ENCODE peak calls at places on chromosome 19, in ten cellular contexts. One of them, this sample, is unnamed.
A peak's percentile ranks its signal among the peaks of the same experiment; 100 is the strongest.

GRCh38 chr19:15551183-15552004 is 43.1 kb downstream of the CYP4F22 start:
- DNase-seq in PC-9: peak; percentile 76
- DNase-seq in endodermal cell: peak; percentile 97
- DNase-seq in Caco-2: peak; percentile 44
- DNase-seq in pancreas: peak; percentile 12
- DNase-seq in body of pancreas: peak; percentile 27
- DNase-seq in lung: no peak
- DNase-seq in tibial artery: no peak
- DNase-seq in DND-41: peak; percentile 34
- DNase-seq in K562: peak; percentile 92
- DNase-seq in this sample: no peak

GRCh38 chr19:55670280-55671053 is 4.6 kb upstream of the EPN1 start:
- DNase-seq in PC-9: peak; percentile 66
- DNase-seq in endodermal cell: peak; percentile 75
- DNase-seq in Caco-2: peak; percentile 68
- DNase-seq in pancreas: no peak
- DNase-seq in body of pancreas: no peak
- DNase-seq in lung: no peak
- DNase-seq in tibial artery: peak; percentile 68
- DNase-seq in DND-41: no peak
- DNase-seq in K562: peak; percentile 30
- DNase-seq in this sample: no peak

GRCh38 chr19:33241091-33241529 is 15.5 kb upstream of the SLC7A10 start:
- DNase-seq in PC-9: no peak
- DNase-seq in endodermal cell: no peak
- DNase-seq in Caco-2: no peak
- DNase-seq in pancreas: no peak
- DNase-seq in body of pancreas: no peak
- DNase-seq in lung: no peak
- DNase-seq in tibial artery: no peak
- DNase-seq in DND-41: no peak
- DNase-seq in K562: no peak
- DNase-seq in this sample: no peak

GRCh38 chr19:23403581-23404324 is 8.5 kb upstream of the ZNF91 start:
- DNase-seq in PC-9: peak; percentile 46
- DNase-seq in endodermal cell: peak; percentile 66
- DNase-seq in Caco-2: peak; percentile 77
- DNase-seq in pancreas: peak; percentile 64
- DNase-seq in body of pancreas: peak; percentile 57
- DNase-seq in lung: no peak
- DNase-seq in tibial artery: no peak
- DNase-seq in DND-41: no peak
- DNase-seq in K562: no peak
- DNase-seq in this sample: no peak

GRCh38 chr19:44777715-44778347 is at the start of gene CBLC:
- DNase-seq in PC-9: peak; percentile 94
- DNase-seq in endodermal cell: peak; percentile 98
- DNase-seq in Caco-2: peak; percentile 98
- DNase-seq in pancreas: peak; percentile 92
- DNase-seq in body of pancreas: peak; percentile 87
- DNase-seq in lung: peak; percentile 67
- DNase-seq in tibial artery: no peak
- DNase-seq in DND-41: no peak
- DNase-seq in K562: peak; percentile 87
- DNase-seq in this sample: no peak

GRCh38 chr19:17296278-17296677 is 6.9 kb downstream of the ABHD8 start:
- DNase-seq in PC-9: peak; percentile 86
- DNase-seq in endodermal cell: no peak
- DNase-seq in Caco-2: no peak
- DNase-seq in pancreas: no peak
- DNase-seq in body of pancreas: no peak
- DNase-seq in lung: no peak
- DNase-seq in tibial artery: no peak
- DNase-seq in DND-41: no peak
- DNase-seq in K562: no peak
- DNase-seq in this sample: no peak

GRCh38 chr19:54203151-54203611 is 2.5 kb downstream of the RPS9 start:
- DNase-seq in PC-9: no peak
- DNase-seq in endodermal cell: no peak
- DNase-seq in Caco-2: no peak
- DNase-seq in pancreas: peak; percentile 71
- DNase-seq in body of pancreas: peak; percentile 64
- DNase-seq in lung: no peak
- DNase-seq in tibial artery: no peak
- DNase-seq in DND-41: no peak
- DNase-seq in K562: no peak
- DNase-seq in this sample: no peak

GRCh38 chr19:45008554-45008953 is 7.3 kb downstream of the RELB start:
- DNase-seq in PC-9: no peak
- DNase-seq in endodermal cell: peak; percentile 61
- DNase-seq in Caco-2: peak; percentile 83
- DNase-seq in pancreas: no peak
- DNase-seq in body of pancreas: no peak
- DNase-seq in lung: no peak
- DNase-seq in tibial artery: no peak
- DNase-seq in DND-41: no peak
- DNase-seq in K562: no peak
- DNase-seq in this sample: no peak

GRCh38 chr19:15398501-15399233 is 19.1 kb upstream of the AKAP8 start:
- DNase-seq in PC-9: no peak
- DNase-seq in endodermal cell: peak; percentile 29
- DNase-seq in Caco-2: no peak
- DNase-seq in pancreas: no peak
- DNase-seq in body of pancreas: no peak
- DNase-seq in lung: no peak
- DNase-seq in tibial artery: peak; percentile 62
- DNase-seq in DND-41: no peak
- DNase-seq in K562: peak; percentile 35
- DNase-seq in this sample: no peak

GRCh38 chr19:7327802-7328201 is 20.9 kb upstream of the ARHGEF18 start:
- DNase-seq in PC-9: no peak
- DNase-seq in endodermal cell: no peak
- DNase-seq in Caco-2: no peak
- DNase-seq in pancreas: no peak
- DNase-seq in body of pancreas: no peak
- DNase-seq in lung: no peak
- DNase-seq in tibial artery: no peak
- DNase-seq in DND-41: no peak
- DNase-seq in K562: no peak
- DNase-seq in this sample: no peak

GRCh38 chr19:7331446-7331845 is 17.3 kb upstream of the ARHGEF18 start:
- DNase-seq in PC-9: no peak
- DNase-seq in endodermal cell: no peak
- DNase-seq in Caco-2: no peak
- DNase-seq in pancreas: no peak
- DNase-seq in body of pancreas: no peak
- DNase-seq in lung: no peak
- DNase-seq in tibial artery: no peak
- DNase-seq in DND-41: no peak
- DNase-seq in K562: no peak
- DNase-seq in this sample: no peak

GRCh38 chr19:7328647-7329046 is 20.1 kb upstream of the ARHGEF18 start:
- DNase-seq in PC-9: no peak
- DNase-seq in endodermal cell: no peak
- DNase-seq in Caco-2: no peak
- DNase-seq in pancreas: no peak
- DNase-seq in body of pancreas: no peak
- DNase-seq in lung: no peak
- DNase-seq in tibial artery: no peak
- DNase-seq in DND-41: no peak
- DNase-seq in K562: no peak
- DNase-seq in this sample: no peak

DNA sequence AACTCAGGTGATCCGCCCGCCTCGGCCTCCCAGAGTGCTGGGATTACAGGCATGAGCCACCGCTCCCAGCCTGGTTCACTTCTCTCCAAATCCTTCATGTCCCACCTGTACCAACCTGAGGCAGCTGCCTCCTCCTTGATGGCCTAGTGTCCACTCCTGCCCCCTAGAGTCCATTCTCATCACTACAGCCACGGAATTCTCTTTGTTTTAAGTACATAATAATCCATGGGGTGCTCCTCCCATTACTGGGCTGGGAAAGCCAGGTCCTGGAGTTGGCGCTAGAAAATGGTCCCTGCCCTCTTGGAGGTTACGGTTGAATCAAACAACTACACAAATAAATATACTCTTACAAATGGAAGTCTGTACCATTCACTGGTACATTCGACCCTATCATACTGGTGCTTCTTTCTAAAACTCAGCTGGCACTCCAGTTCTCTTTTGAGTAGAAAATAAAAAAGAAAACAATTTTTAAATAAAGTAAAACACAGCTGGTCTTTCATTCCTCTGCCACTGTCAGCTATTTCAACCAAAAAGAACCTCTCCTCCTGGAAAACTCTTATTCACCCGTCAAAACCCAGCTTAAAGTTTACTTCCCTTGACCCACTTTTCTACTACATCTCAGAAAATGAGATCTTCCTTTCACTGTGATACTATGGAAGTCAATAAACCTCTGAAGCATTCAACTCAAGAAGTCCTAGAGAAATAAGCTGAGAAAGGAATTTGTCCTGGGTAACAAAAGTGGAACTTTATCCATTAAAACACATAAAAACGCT is 22.4 kb upstream of the ARHGEF18 start:
- DNase-seq in PC-9: no peak
- DNase-seq in endodermal cell: peak; percentile 93
- DNase-seq in Caco-2: no peak
- DNase-seq in pancreas: no peak
- DNase-seq in body of pancreas: peak; percentile 47
- DNase-seq in lung: no peak
- DNase-seq in tibial artery: peak; percentile 32
- DNase-seq in DND-41: peak; percentile 44
- DNase-seq in K562: peak; percentile 71
- DNase-seq in this sample: no peak
- TF ChIP-seq CTCF in PC-9: peak; percentile 65
- TF ChIP-seq CTCF in endodermal cell: peak; percentile 79
- TF ChIP-seq CTCF in Caco-2: no peak
- TF ChIP-seq CTCF in pancreas: no peak
- TF ChIP-seq CTCF in body of pancreas: peak; percentile 12
- TF ChIP-seq CTCF in lung: no peak
- TF ChIP-seq CTCF in tibial artery: peak; percentile 19
- TF ChIP-seq CTCF in DND-41: peak; percentile 68
- TF ChIP-seq CTCF in K562: peak; percentile 76
- TF ChIP-seq CTCF in this sample: peak; percentile 29

DNA sequence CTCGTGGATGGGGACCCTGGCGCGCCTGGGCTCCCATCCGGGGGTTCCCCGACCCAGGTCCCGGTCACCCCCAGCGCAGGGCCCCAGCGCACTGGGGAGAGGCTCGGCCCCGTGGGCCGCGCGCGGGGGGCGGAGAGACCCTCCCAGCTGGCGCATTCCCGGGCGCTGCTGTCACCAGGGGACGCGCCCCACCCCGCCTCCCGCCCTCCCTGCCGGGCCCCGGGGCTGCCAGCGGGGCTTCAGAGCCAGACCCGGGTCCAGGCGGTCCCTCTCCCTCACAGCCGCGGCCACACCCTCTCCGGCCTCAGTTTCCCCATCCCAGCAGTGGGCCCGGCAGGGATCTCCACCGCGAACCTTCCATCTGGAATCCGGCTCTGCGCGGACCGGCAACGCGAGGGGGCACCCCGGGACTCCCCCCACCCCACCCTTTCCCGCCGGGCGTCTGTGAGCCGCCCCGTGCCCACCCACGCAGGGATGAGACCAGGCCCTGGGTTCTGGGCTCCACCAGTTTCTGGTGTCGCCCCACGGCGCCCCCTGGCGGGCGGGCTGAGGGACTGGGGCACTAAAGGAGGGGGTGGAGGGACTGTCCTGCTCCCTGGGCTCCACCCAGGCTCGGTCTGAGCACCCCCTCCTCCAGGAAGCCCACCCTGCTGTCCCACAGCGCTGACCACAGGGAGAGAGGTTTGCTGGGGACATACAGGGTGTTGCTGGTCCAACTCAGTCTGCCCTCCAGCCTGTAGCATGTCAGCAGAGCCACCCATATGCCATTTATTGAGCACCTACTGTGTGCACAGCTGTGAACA is 874 bp upstream of the ADAMTSL5 start:
- DNase-seq in PC-9: no peak
- DNase-seq in endodermal cell: peak; percentile 83
- DNase-seq in Caco-2: peak; percentile 70
- DNase-seq in pancreas: no peak
- DNase-seq in body of pancreas: peak; percentile 49
- DNase-seq in lung: peak; percentile 39
- DNase-seq in tibial artery: no peak
- DNase-seq in DND-41: peak; percentile 47
- DNase-seq in K562: peak; percentile 90
- DNase-seq in this sample: no peak
- H3K27me3 ChIP-seq in PC-9: no peaks in the 10 kb centered on the region
- H3K27me3 ChIP-seq in endodermal cell: peaks cover 42% of the 10 kb centered on the region
- H3K27me3 ChIP-seq in Caco-2: no peaks in the 10 kb centered on the region
- H3K27me3 ChIP-seq in pancreas: no peaks in the 10 kb centered on the region
- H3K27me3 ChIP-seq in body of pancreas: peaks cover 21% of the 10 kb centered on the region
- H3K27me3 ChIP-seq in lung: no peaks in the 10 kb centered on the region
- H3K27me3 ChIP-seq in tibial artery: no peaks in the 10 kb centered on the region
- H3K27me3 ChIP-seq in DND-41: no peaks in the 10 kb centered on the region
- H3K27me3 ChIP-seq in K562: no peaks in the 10 kb centered on the region
- H3K27me3 ChIP-seq in this sample: peaks cover 21% of the 10 kb centered on the region

DNA sequence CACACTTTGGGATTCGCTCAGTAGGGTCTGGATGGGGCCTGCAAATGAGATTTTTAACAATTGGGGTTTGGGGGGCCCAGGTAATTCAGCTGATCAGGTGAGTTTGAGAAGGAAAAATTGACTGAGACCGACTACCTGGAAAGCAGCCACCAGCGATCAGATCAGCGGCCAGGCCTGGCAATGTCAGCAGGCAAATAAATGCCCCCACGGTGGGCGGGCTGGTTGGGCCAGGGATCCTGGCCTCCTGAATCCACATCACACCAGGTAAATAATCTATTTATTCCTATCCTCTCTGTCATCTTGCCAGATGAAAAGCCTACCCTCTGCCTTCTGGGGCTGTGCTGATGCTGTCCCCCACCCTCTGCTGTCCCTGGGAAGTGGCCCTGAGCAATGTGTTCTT is 9.4 kb downstream of the NAPA start:
- DNase-seq in PC-9: no peak
- DNase-seq in endodermal cell: no peak
- DNase-seq in Caco-2: no peak
- DNase-seq in pancreas: no peak
- DNase-seq in body of pancreas: no peak
- DNase-seq in lung: no peak
- DNase-seq in tibial artery: no peak
- DNase-seq in DND-41: no peak
- DNase-seq in K562: no peak
- DNase-seq in this sample: no peak
- TF ChIP-seq CTCF in PC-9: no peak
- TF ChIP-seq CTCF in endodermal cell: no peak
- TF ChIP-seq CTCF in Caco-2: no peak
- TF ChIP-seq CTCF in pancreas: no peak
- TF ChIP-seq CTCF in body of pancreas: no peak
- TF ChIP-seq CTCF in lung: no peak
- TF ChIP-seq CTCF in tibial artery: no peak
- TF ChIP-seq CTCF in DND-41: no peak
- TF ChIP-seq CTCF in K562: no peak
- TF ChIP-seq CTCF in this sample: no peak

DNA sequence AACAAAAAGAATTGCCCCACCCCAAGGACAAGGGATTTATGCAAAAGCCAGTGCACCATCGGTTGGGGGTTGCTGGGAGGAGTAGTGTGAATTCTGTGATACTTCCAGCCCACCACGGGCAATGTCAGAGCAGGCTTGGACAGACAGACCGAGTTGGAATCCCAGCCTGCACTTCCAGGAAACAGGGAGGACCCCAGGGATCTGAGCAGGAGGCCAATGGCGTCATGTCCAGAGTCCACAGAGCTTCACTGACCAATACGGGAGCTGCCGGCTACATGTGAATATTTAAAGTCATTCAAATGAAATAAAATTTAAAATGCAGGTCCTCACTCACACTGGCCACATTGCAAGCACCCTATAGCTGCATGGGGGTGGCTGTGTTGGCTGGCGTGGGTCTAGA is 10.9 kb downstream of the ZNRF4 start:
- DNase-seq in PC-9: no peak
- DNase-seq in endodermal cell: no peak
- DNase-seq in Caco-2: no peak
- DNase-seq in pancreas: no peak
- DNase-seq in body of pancreas: no peak
- DNase-seq in lung: no peak
- DNase-seq in tibial artery: no peak
- DNase-seq in DND-41: no peak
- DNase-seq in K562: no peak
- DNase-seq in this sample: no peak
- H3K27me3 ChIP-seq in PC-9: no peaks in the 10 kb centered on the region
- H3K27me3 ChIP-seq in endodermal cell: no peaks in the 10 kb centered on the region
- H3K27me3 ChIP-seq in Caco-2: no peaks in the 10 kb centered on the region
- H3K27me3 ChIP-seq in pancreas: no peaks in the 10 kb centered on the region
- H3K27me3 ChIP-seq in body of pancreas: no peaks in the 10 kb centered on the region
- H3K27me3 ChIP-seq in lung: no peaks in the 10 kb centered on the region
- H3K27me3 ChIP-seq in tibial artery: no peaks in the 10 kb centered on the region
- H3K27me3 ChIP-seq in DND-41: no peaks in the 10 kb centered on the region
- H3K27me3 ChIP-seq in K562: peaks cover 42% of the 10 kb centered on the region
- H3K27me3 ChIP-seq in this sample: peaks cover 2% of the 10 kb centered on the region

This sample was measured in kidney epithelial cell.